ENCODE peak calls at places on chromosome 11, in four cellular contexts. P is iris pigment epithelial cell, Q is midbrain, W is AG09319. L is an unnamed sample.

GRCh38 chr11:126212089-126212660 is 593 bp downstream of the FAM118B start:
- DNase-seq in P (peak; percentile 5), W (no peak), Q (no peak), L (no peak)

GRCh38 chr11:115502636-115503082 is 1.6 kb downstream of the CADM1 start:
- DNase-seq in Q (peak; percentile 49), P (no peak), W (no peak), L (peak; percentile 45)

GRCh38 chr11:20536784-20537183 is 62.6 kb upstream of the SLC6A5 start:
- DNase-seq in Q (no peak), P (no peak), W (no peak), L (no peak)

GRCh38 chr11:65182258-65183170 is 786 bp downstream of the CAPN1 start:
- DNase-seq in W (no peak), Q (peak; percentile 7), P (peak; percentile 22), L (peak; percentile 66)

GRCh38 chr11:76207642-76208378 is 1.5 kb upstream of the WNT11 start:
- DNase-seq in P (peak; percentile 74), Q (peak; percentile 73), W (peak; percentile 43), L (peak; percentile 87)

GRCh38 chr11:124329787-124330478 is 9.9 kb upstream of the OR8D2 start:
- DNase-seq in Q (peak; percentile 0), P (peak; percentile 24), W (no peak), L (no peak)

GRCh38 chr11:35168606-35169200 is 29.7 kb downstream of the CD44 start:
- DNase-seq in W (no peak), Q (no peak), P (no peak), L (no peak)

GRCh38 chr11:127627629-127628462 is 627.3 kb upstream of the KIRREL3 start:
- DNase-seq in Q (no peak), P (no peak), W (no peak), L (no peak)

GRCh38 chr11:74611369-74611861 is 19.0 kb downstream of the POLD3 start:
- DNase-seq in Q (peak; percentile 1), P (peak; percentile 78), W (peak; percentile 65), L (no peak)

GRCh38 chr11:61688368-61689163 is 8.4 kb downstream of the DAGLA start:
- DNase-seq in W (peak; percentile 74), Q (peak; percentile 50), P (no peak), L (peak; percentile 85)

GRCh38 chr11:70524096-70524922 is 126.0 kb downstream of the CTTN start:
- DNase-seq in Q (no peak), P (no peak), W (no peak), L (no peak)

GRCh38 chr11:32434387-32435151 is 770 bp downstream of the WT1 start:
- DNase-seq in Q (no peak), P (no peak), W (no peak), L (no peak)

GRCh38 chr11:72762641-72763304 is 10.6 kb upstream of the ARAP1 start:
- DNase-seq in P (no peak), W (no peak), Q (no peak), L (no peak)

GRCh38 chr11:82818399-82819043 is 81.7 kb downstream of the PRCP start:
- DNase-seq in P (no peak), Q (no peak), W (no peak), L (no peak)

GRCh38 chr11:71962428-71963038 is 33.7 kb downstream of the RNF121 start:
- DNase-seq in Q (no peak), W (no peak), P (peak; percentile 82), L (no peak)